ENCODE peak calls at places on chromosomes 4 and X, in five cellular contexts. One of them, this sample, is unnamed.

GRCh38 chr4:52052475-52052780 is 1.3 kb downstream of the SPATA18 start:
- DNase-seq in tibial artery: no peak
- DNase-seq in NCI-H2081: no peak
- DNase-seq in activated naive CD4-positive, alpha-beta T cell treated with anti-CD3 and anti-CD28 coated beads, Interleukin-2, amount 50 U/mL, for 72 hours: no peak
- DNase-seq in AG09319: no peak
- DNase-seq in this sample: no peak

GRCh38 chrX:65679071-65679540 is 11.7 kb downstream of the MSN start:
- DNase-seq in tibial artery: no peak
- DNase-seq in NCI-H2081: no peak
- DNase-seq in activated naive CD4-positive, alpha-beta T cell treated with anti-CD3 and anti-CD28 coated beads, Interleukin-2, amount 50 U/mL, for 72 hours: no peak
- DNase-seq in AG09319: no peak
- DNase-seq in this sample: no peak

GRCh38 chr4:6633091-6633906 is 7.2 kb upstream of the MRFAP1 start:
- DNase-seq in tibial artery: no peak
- DNase-seq in NCI-H2081: peak
- DNase-seq in activated naive CD4-positive, alpha-beta T cell treated with anti-CD3 and anti-CD28 coated beads, Interleukin-2, amount 50 U/mL, for 72 hours: no peak
- DNase-seq in AG09319: peak
- DNase-seq in this sample: no peak

GRCh38 chr4:118931791-118932190 is 43.1 kb downstream of the SYNPO2 start:
- DNase-seq in tibial artery: no peak
- DNase-seq in NCI-H2081: no peak
- DNase-seq in activated naive CD4-positive, alpha-beta T cell treated with anti-CD3 and anti-CD28 coated beads, Interleukin-2, amount 50 U/mL, for 72 hours: no peak
- DNase-seq in AG09319: no peak
- DNase-seq in this sample: no peak

GRCh38 chr4:125796138-125796537 is 481.4 kb downstream of the FAT4 start:
- DNase-seq in tibial artery: no peak
- DNase-seq in NCI-H2081: no peak
- DNase-seq in activated naive CD4-positive, alpha-beta T cell treated with anti-CD3 and anti-CD28 coated beads, Interleukin-2, amount 50 U/mL, for 72 hours: no peak
- DNase-seq in AG09319: no peak
- DNase-seq in this sample: no peak

GRCh38 chrX:11146411-11146810 is 35.3 kb downstream of the HCCS start:
- DNase-seq in tibial artery: no peak
- DNase-seq in NCI-H2081: no peak
- DNase-seq in activated naive CD4-positive, alpha-beta T cell treated with anti-CD3 and anti-CD28 coated beads, Interleukin-2, amount 50 U/mL, for 72 hours: no peak
- DNase-seq in AG09319: no peak
- DNase-seq in this sample: no peak

GRCh38 chr4:1347410-1347864 is 429 bp downstream of the UVSSA start:
- DNase-seq in tibial artery: peak
- DNase-seq in NCI-H2081: peak
- DNase-seq in activated naive CD4-positive, alpha-beta T cell treated with anti-CD3 and anti-CD28 coated beads, Interleukin-2, amount 50 U/mL, for 72 hours: peak
- DNase-seq in AG09319: peak
- DNase-seq in this sample: no peak

GRCh38 chrX:106481341-106481740 is 130.4 kb upstream of the RADX start:
- DNase-seq in tibial artery: peak
- DNase-seq in NCI-H2081: peak
- DNase-seq in activated naive CD4-positive, alpha-beta T cell treated with anti-CD3 and anti-CD28 coated beads, Interleukin-2, amount 50 U/mL, for 72 hours: peak
- DNase-seq in AG09319: no peak
- DNase-seq in this sample: peak

GRCh38 chrX:12400218-12400617 is 261.9 kb downstream of the FRMPD4 start:
- DNase-seq in tibial artery: no peak
- DNase-seq in NCI-H2081: no peak
- DNase-seq in activated naive CD4-positive, alpha-beta T cell treated with anti-CD3 and anti-CD28 coated beads, Interleukin-2, amount 50 U/mL, for 72 hours: no peak
- DNase-seq in AG09319: no peak
- DNase-seq in this sample: no peak

GRCh38 chrX:9659571-9660195 is 106.0 kb downstream of the GPR143 start:
- DNase-seq in tibial artery: no peak
- DNase-seq in NCI-H2081: no peak
- DNase-seq in activated naive CD4-positive, alpha-beta T cell treated with anti-CD3 and anti-CD28 coated beads, Interleukin-2, amount 50 U/mL, for 72 hours: no peak
- DNase-seq in AG09319: no peak
- DNase-seq in this sample: no peak

GRCh38 chrX:48789366-48790220 is 3.2 kb downstream of the GATA1 start:
- DNase-seq in tibial artery: no peak
- DNase-seq in NCI-H2081: no peak
- DNase-seq in activated naive CD4-positive, alpha-beta T cell treated with anti-CD3 and anti-CD28 coated beads, Interleukin-2, amount 50 U/mL, for 72 hours: no peak
- DNase-seq in AG09319: no peak
- DNase-seq in this sample: no peak

GRCh38 chrX:151505796-151506195 is 57.7 kb upstream of the PASD1 start:
- DNase-seq in tibial artery: no peak
- DNase-seq in NCI-H2081: no peak
- DNase-seq in activated naive CD4-positive, alpha-beta T cell treated with anti-CD3 and anti-CD28 coated beads, Interleukin-2, amount 50 U/mL, for 72 hours: no peak
- DNase-seq in AG09319: no peak
- DNase-seq in this sample: peak

This sample was measured in HCT116.